ENCODE peak calls at places on chromosomes 3 and 15, in ten cellular contexts. One of them, this sample, is unnamed. For H3K36me3, the result is how much of the 10 kb centered on the place peaks cover.

GRCh38 chr15:70856884-70857546 is 3.1 kb upstream of the LARP6 start:
- DNase-seq in mesendoderm: peak
- DNase-seq in stomach: peak
- DNase-seq in right lobe of liver: peak
- DNase-seq in Panc1: peak
- DNase-seq in CD4-positive, CD25-positive, alpha-beta regulatory T cell: no peak
- DNase-seq in aorta: peak
- DNase-seq in effector memory CD4-positive, alpha-beta T cell: no peak
- DNase-seq in IMR-90: peak
- DNase-seq in neuronal stem cell: no peak
- DNase-seq in this sample: no peak

GRCh38 chr3:177642482-177643163 is 445.3 kb upstream of the TBL1XR1 start:
- DNase-seq in neuronal stem cell: no peak
- DNase-seq in IMR-90: no peak
- DNase-seq in stomach: no peak
- DNase-seq in effector memory CD4-positive, alpha-beta T cell: no peak
- DNase-seq in right lobe of liver: no peak
- DNase-seq in aorta: no peak
- DNase-seq in CD4-positive, CD25-positive, alpha-beta regulatory T cell: peak
- DNase-seq in mesendoderm: no peak
- DNase-seq in Panc1: no peak
- DNase-seq in this sample: no peak

GRCh38 chr15:57167821-57168395 is 208.4 kb upstream of the CGNL1 start:
- DNase-seq in neuronal stem cell: no peak
- DNase-seq in mesendoderm: no peak
- DNase-seq in effector memory CD4-positive, alpha-beta T cell: no peak
- DNase-seq in stomach: no peak
- DNase-seq in IMR-90: no peak
- DNase-seq in CD4-positive, CD25-positive, alpha-beta regulatory T cell: no peak
- DNase-seq in aorta: no peak
- DNase-seq in right lobe of liver: no peak
- DNase-seq in Panc1: no peak
- DNase-seq in this sample: no peak

GRCh38 chr3:13659221-13659969 is 110.5 kb downstream of the FBLN2 start:
- DNase-seq in aorta: no peak
- DNase-seq in neuronal stem cell: no peak
- DNase-seq in right lobe of liver: no peak
- DNase-seq in IMR-90: no peak
- DNase-seq in effector memory CD4-positive, alpha-beta T cell: no peak
- DNase-seq in stomach: no peak
- DNase-seq in mesendoderm: no peak
- DNase-seq in CD4-positive, CD25-positive, alpha-beta regulatory T cell: no peak
- DNase-seq in Panc1: no peak
- DNase-seq in this sample: no peak

GRCh38 chr3:155110996-155111901 is 31.1 kb downstream of the MME start:
- DNase-seq in mesendoderm: no peak
- DNase-seq in aorta: no peak
- DNase-seq in neuronal stem cell: no peak
- DNase-seq in CD4-positive, CD25-positive, alpha-beta regulatory T cell: peak
- DNase-seq in Panc1: no peak
- DNase-seq in effector memory CD4-positive, alpha-beta T cell: no peak
- DNase-seq in IMR-90: no peak
- DNase-seq in right lobe of liver: no peak
- DNase-seq in stomach: no peak
- DNase-seq in this sample: no peak

GRCh38 chr3:48634661-48635221 is 520 bp downstream of the SLC26A6 start:
- DNase-seq in IMR-90: peak
- DNase-seq in stomach: peak
- DNase-seq in neuronal stem cell: peak
- DNase-seq in right lobe of liver: peak
- DNase-seq in effector memory CD4-positive, alpha-beta T cell: peak
- DNase-seq in mesendoderm: peak
- DNase-seq in aorta: peak
- DNase-seq in Panc1: no peak
- DNase-seq in CD4-positive, CD25-positive, alpha-beta regulatory T cell: peak
- DNase-seq in this sample: no peak

GRCh38 chr15:39591141-39591895 is 10.4 kb downstream of the THBS1 start:
- DNase-seq in Panc1: no peak
- DNase-seq in mesendoderm: no peak
- DNase-seq in right lobe of liver: no peak
- DNase-seq in IMR-90: peak
- DNase-seq in stomach: no peak
- DNase-seq in neuronal stem cell: no peak
- DNase-seq in CD4-positive, CD25-positive, alpha-beta regulatory T cell: no peak
- DNase-seq in effector memory CD4-positive, alpha-beta T cell: no peak
- DNase-seq in aorta: no peak
- DNase-seq in this sample: no peak

GRCh38 chr3:118543823-118544222 is 490.8 kb downstream of the IGSF11 start:
- DNase-seq in stomach: no peak
- DNase-seq in mesendoderm: no peak
- DNase-seq in right lobe of liver: no peak
- DNase-seq in Panc1: no peak
- DNase-seq in effector memory CD4-positive, alpha-beta T cell: no peak
- DNase-seq in neuronal stem cell: no peak
- DNase-seq in IMR-90: no peak
- DNase-seq in CD4-positive, CD25-positive, alpha-beta regulatory T cell: no peak
- DNase-seq in aorta: no peak
- DNase-seq in this sample: no peak

GRCh38 chr15:51536965-51537574 is 85.5 kb downstream of the DMXL2 start:
- DNase-seq in IMR-90: peak
- DNase-seq in mesendoderm: peak
- DNase-seq in right lobe of liver: no peak
- DNase-seq in Panc1: no peak
- DNase-seq in effector memory CD4-positive, alpha-beta T cell: no peak
- DNase-seq in aorta: no peak
- DNase-seq in stomach: no peak
- DNase-seq in neuronal stem cell: no peak
- DNase-seq in CD4-positive, CD25-positive, alpha-beta regulatory T cell: no peak
- DNase-seq in this sample: no peak

GRCh38 chr3:149013726-149014125 is 22.4 kb downstream of the GYG1 start:
- DNase-seq in Panc1: no peak
- DNase-seq in CD4-positive, CD25-positive, alpha-beta regulatory T cell: no peak
- DNase-seq in mesendoderm: no peak
- DNase-seq in right lobe of liver: no peak
- DNase-seq in aorta: no peak
- DNase-seq in neuronal stem cell: no peak
- DNase-seq in stomach: no peak
- DNase-seq in IMR-90: no peak
- DNase-seq in effector memory CD4-positive, alpha-beta T cell: no peak
- DNase-seq in this sample: no peak

DNA sequence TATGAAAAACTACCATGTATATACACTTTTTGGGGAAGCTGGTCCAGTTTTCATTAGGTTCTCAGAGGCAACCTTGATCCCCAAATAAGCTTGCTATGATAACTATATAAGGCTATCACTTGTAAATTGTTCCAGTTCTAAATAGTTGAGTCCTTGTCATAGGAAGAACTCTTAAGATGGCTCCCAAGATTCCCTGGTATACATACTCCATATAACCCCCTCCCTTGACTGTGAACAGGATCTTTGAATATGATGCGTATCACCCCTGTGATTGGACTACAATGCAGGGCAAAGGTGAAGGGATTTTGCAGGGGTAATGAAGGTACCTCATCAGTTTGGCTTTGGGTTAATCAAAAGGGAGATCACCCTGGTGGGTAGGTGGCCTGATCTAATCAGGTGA is 48.6 kb upstream of the TRIM59 start:
- DNase-seq in neuronal stem cell: no peak
- DNase-seq in CD4-positive, CD25-positive, alpha-beta regulatory T cell: no peak
- DNase-seq in right lobe of liver: no peak
- DNase-seq in Panc1: no peak
- DNase-seq in stomach: no peak
- DNase-seq in effector memory CD4-positive, alpha-beta T cell: no peak
- DNase-seq in mesendoderm: no peak
- DNase-seq in IMR-90: no peak
- DNase-seq in aorta: no peak
- DNase-seq in this sample: no peak
- H3K36me3 ChIP-seq in neuronal stem cell: half or more
- H3K36me3 ChIP-seq in CD4-positive, CD25-positive, alpha-beta regulatory T cell: under half
- H3K36me3 ChIP-seq in right lobe of liver: under half
- H3K36me3 ChIP-seq in Panc1: under half
- H3K36me3 ChIP-seq in stomach: half or more
- H3K36me3 ChIP-seq in effector memory CD4-positive, alpha-beta T cell: under half
- H3K36me3 ChIP-seq in mesendoderm: under half
- H3K36me3 ChIP-seq in IMR-90: under half
- H3K36me3 ChIP-seq in aorta: under half
- H3K36me3 ChIP-seq in this sample: under half

DNA sequence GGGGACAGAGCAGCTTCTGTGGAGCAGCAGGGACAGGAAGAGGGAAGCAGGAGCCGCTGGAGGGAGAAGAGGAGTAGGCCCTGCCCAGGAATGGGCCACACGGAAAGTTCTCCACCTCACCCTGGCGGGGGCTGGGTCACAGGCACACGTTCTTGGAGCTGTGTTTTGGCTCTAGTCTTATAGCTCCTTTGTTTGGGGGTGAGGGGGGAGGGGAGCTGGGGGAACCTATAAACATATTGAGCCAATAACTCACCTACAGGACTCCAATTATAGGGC is 508.6 kb downstream of the SHQ1 start:
- DNase-seq in effector memory CD4-positive, alpha-beta T cell: no peak
- DNase-seq in IMR-90: no peak
- DNase-seq in Panc1: no peak
- DNase-seq in CD4-positive, CD25-positive, alpha-beta regulatory T cell: no peak
- DNase-seq in neuronal stem cell: no peak
- DNase-seq in stomach: no peak
- DNase-seq in aorta: no peak
- DNase-seq in right lobe of liver: no peak
- DNase-seq in mesendoderm: peak
- DNase-seq in this sample: no peak
- H3K27ac ChIP-seq in effector memory CD4-positive, alpha-beta T cell: no peak
- H3K27ac ChIP-seq in IMR-90: peak
- H3K27ac ChIP-seq in Panc1: peak
- H3K27ac ChIP-seq in CD4-positive, CD25-positive, alpha-beta regulatory T cell: no peak
- H3K27ac ChIP-seq in neuronal stem cell: no peak
- H3K27ac ChIP-seq in stomach: peak
- H3K27ac ChIP-seq in aorta: no peak
- H3K27ac ChIP-seq in right lobe of liver: no peak
- H3K27ac ChIP-seq in mesendoderm: no peak
- H3K27ac ChIP-seq in this sample: no peak

DNA sequence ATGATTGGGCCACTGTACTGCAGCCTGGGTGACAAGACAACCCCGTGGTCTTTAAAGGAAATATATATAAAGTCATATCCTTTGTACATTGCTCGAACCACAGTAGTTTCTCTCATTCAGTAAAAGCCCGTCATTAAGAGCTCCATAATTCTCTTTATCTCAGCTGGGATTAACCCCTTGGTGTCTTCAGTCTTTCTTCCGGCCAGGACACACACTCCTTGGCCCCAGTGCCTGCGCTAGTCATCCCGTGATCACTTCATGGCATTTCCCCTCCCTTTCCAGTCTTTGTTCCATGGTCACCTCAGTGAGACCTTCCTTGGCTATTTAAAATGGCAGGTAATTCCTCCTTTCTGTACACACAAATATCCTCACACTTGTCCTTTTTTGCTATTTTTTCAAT is 3.3 kb downstream of the RPL35A start:
- DNase-seq in stomach: no peak
- DNase-seq in aorta: no peak
- DNase-seq in neuronal stem cell: no peak
- DNase-seq in Panc1: no peak
- DNase-seq in effector memory CD4-positive, alpha-beta T cell: no peak
- DNase-seq in CD4-positive, CD25-positive, alpha-beta regulatory T cell: no peak
- DNase-seq in mesendoderm: no peak
- DNase-seq in IMR-90: no peak
- DNase-seq in right lobe of liver: no peak
- DNase-seq in this sample: no peak
- H3K4me3 ChIP-seq in stomach: peak
- H3K4me3 ChIP-seq in aorta: no peak
- H3K4me3 ChIP-seq in neuronal stem cell: no peak
- H3K4me3 ChIP-seq in Panc1: no peak
- H3K4me3 ChIP-seq in effector memory CD4-positive, alpha-beta T cell: no peak
- H3K4me3 ChIP-seq in CD4-positive, CD25-positive, alpha-beta regulatory T cell: no peak
- H3K4me3 ChIP-seq in mesendoderm: no peak
- H3K4me3 ChIP-seq in IMR-90: no peak
- H3K4me3 ChIP-seq in right lobe of liver: no peak
- H3K4me3 ChIP-seq in this sample: no peak

GRCh38 chr3:112759210-112759609 is 87.5 kb downstream of the CD200R1L start:
- DNase-seq in right lobe of liver: no peak
- DNase-seq in neuronal stem cell: no peak
- DNase-seq in mesendoderm: no peak
- DNase-seq in CD4-positive, CD25-positive, alpha-beta regulatory T cell: no peak
- DNase-seq in IMR-90: no peak
- DNase-seq in aorta: no peak
- DNase-seq in stomach: no peak
- DNase-seq in Panc1: no peak
- DNase-seq in effector memory CD4-positive, alpha-beta T cell: no peak
- DNase-seq in this sample: no peak

GRCh38 chr3:112755845-112756671 is 90.6 kb downstream of the CD200R1L start:
- DNase-seq in effector memory CD4-positive, alpha-beta T cell: no peak
- DNase-seq in neuronal stem cell: no peak
- DNase-seq in Panc1: no peak
- DNase-seq in aorta: no peak
- DNase-seq in stomach: no peak
- DNase-seq in mesendoderm: peak
- DNase-seq in right lobe of liver: no peak
- DNase-seq in CD4-positive, CD25-positive, alpha-beta regulatory T cell: no peak
- DNase-seq in IMR-90: no peak
- DNase-seq in this sample: no peak

GRCh38 chr3:112759681-112760080 is 87.0 kb downstream of the CD200R1L start:
- DNase-seq in effector memory CD4-positive, alpha-beta T cell: no peak
- DNase-seq in CD4-positive, CD25-positive, alpha-beta regulatory T cell: no peak
- DNase-seq in right lobe of liver: no peak
- DNase-seq in aorta: no peak
- DNase-seq in neuronal stem cell: no peak
- DNase-seq in stomach: no peak
- DNase-seq in IMR-90: no peak
- DNase-seq in mesendoderm: no peak
- DNase-seq in Panc1: no peak
- DNase-seq in this sample: no peak

GRCh38 chr3:112761062-112761638 is 85.5 kb downstream of the CD200R1L start:
- DNase-seq in IMR-90: peak
- DNase-seq in right lobe of liver: no peak
- DNase-seq in CD4-positive, CD25-positive, alpha-beta regulatory T cell: no peak
- DNase-seq in mesendoderm: no peak
- DNase-seq in stomach: no peak
- DNase-seq in Panc1: no peak
- DNase-seq in effector memory CD4-positive, alpha-beta T cell: no peak
- DNase-seq in aorta: no peak
- DNase-seq in neuronal stem cell: no peak
- DNase-seq in this sample: no peak

DNA sequence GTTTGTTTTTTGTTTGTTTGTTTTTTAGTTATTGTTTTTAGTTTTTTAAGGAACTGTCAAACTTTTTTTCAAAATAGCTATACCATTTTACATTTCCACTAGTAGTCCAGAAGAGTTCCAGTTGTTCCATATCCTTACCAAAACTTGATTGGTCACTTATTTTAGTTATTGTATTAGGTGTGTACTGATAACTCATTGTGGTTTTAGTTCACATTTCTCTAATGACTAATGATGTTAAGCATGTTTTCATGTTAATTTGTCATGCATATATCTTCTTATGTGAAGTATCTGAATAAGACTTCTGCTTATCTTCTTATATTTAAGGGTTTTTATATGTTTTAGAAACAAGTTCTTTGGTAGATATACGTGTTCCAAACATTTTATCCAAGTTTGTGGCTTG is 89.5 kb downstream of the CD200R1L start:
- DNase-seq in CD4-positive, CD25-positive, alpha-beta regulatory T cell: no peak
- DNase-seq in stomach: no peak
- DNase-seq in right lobe of liver: no peak
- DNase-seq in effector memory CD4-positive, alpha-beta T cell: no peak
- DNase-seq in neuronal stem cell: no peak
- DNase-seq in mesendoderm: no peak
- DNase-seq in aorta: no peak
- DNase-seq in Panc1: no peak
- DNase-seq in IMR-90: no peak
- DNase-seq in this sample: no peak
- H3K36me3 ChIP-seq in CD4-positive, CD25-positive, alpha-beta regulatory T cell: under half
- H3K36me3 ChIP-seq in stomach: under half
- H3K36me3 ChIP-seq in right lobe of liver: under half
- H3K36me3 ChIP-seq in effector memory CD4-positive, alpha-beta T cell: under half
- H3K36me3 ChIP-seq in neuronal stem cell: under half
- H3K36me3 ChIP-seq in mesendoderm: under half
- H3K36me3 ChIP-seq in aorta: under half
- H3K36me3 ChIP-seq in Panc1: under half
- H3K36me3 ChIP-seq in IMR-90: under half
- H3K36me3 ChIP-seq in this sample: under half